ENCODE peak calls at places on chromosome 19, in six cellular contexts. X is GM12878, W is K562, O is HepG2, L is upper lobe of left lung, R is HCT116. H is an unnamed sample.

GRCh38 chr19:23409392-23410048 is 14.2 kb upstream of the ZNF91 start:
- ATAC-seq in R (no peak), X (no peak), L (no peak), O (peak; percentile 62), W (no peak), H (no peak)

GRCh38 chr19:12544401-12544876 is 6.8 kb downstream of the ZNF564 start:
- ATAC-seq in X (no peak), O (no peak), L (no peak), R (no peak), W (peak; percentile 92), H (no peak)

GRCh38 chr19:39705578-39706188 is 1.4 kb downstream of the LGALS14 start:
- ATAC-seq in X (peak; percentile 27), L (no peak), O (no peak), R (no peak), W (no peak), H (no peak)

GRCh38 chr19:23071087-23071511 is 45.7 kb upstream of the ZNF730 start:
- ATAC-seq in L (no peak), W (peak; percentile 40), O (no peak), X (no peak), R (no peak), H (peak; percentile 32)

GRCh38 chr19:31902821-31903220 is 442.6 kb upstream of the ZNF507 start:
- ATAC-seq in L (no peak), W (no peak), X (no peak), O (no peak), R (no peak), H (no peak)

GRCh38 chr19:49802836-49803528 is 10.1 kb downstream of the FUZ start:
- ATAC-seq in L (no peak), W (no peak), R (no peak), O (no peak), X (no peak), H (peak; percentile 4)

GRCh38 chr19:15292847-15293582 is 39.3 kb downstream of the BRD4 start:
- ATAC-seq in X (peak; percentile 64), R (no peak), L (no peak), W (no peak), O (no peak), H (no peak)

GRCh38 chr19:18282788-18283141 is 1.3 kb upstream of the JUND start:
- ATAC-seq in L (no peak), W (no peak), R (no peak), O (no peak), X (no peak), H (no peak)

GRCh38 chr19:39631178-39631577 is 24.5 kb upstream of the LGALS16 start:
- ATAC-seq in W (no peak), L (no peak), O (no peak), X (no peak), R (no peak), H (no peak)

GRCh38 chr19:40445945-40446784 is 2.0 kb upstream of the SERTAD3 start:
- ATAC-seq in X (no peak), R (no peak), L (no peak), W (peak; percentile 54), O (no peak), H (no peak)

GRCh38 chr19:33463194-33463593 is 58.4 kb downstream of the PEPD start:
- ATAC-seq in R (no peak), W (no peak), X (no peak), O (no peak), L (no peak), H (no peak)

GRCh38 chr19:38056646-38057045 is 149.6 kb downstream of the SIPA1L3 start:
- ATAC-seq in X (no peak), L (no peak), W (no peak), O (no peak), R (no peak), H (no peak)

GRCh38 chr19:21758296-21758695 is 9.1 kb downstream of the ZNF100 start:
- ATAC-seq in R (no peak), L (no peak), O (no peak), W (peak; percentile 65), X (no peak), H (no peak)

GRCh38 chr19:46674416-46675178 is 13.6 kb upstream of the DACT3 start:
- ATAC-seq in W (peak; percentile 41), L (no peak), O (peak; percentile 65), R (peak; percentile 89), X (peak; percentile 34), H (peak; percentile 35)

GRCh38 chr19:33111587-33111986 is 20.3 kb upstream of the WDR88 start:
- ATAC-seq in O (no peak), W (no peak), R (no peak), L (no peak), X (no peak), H (no peak)

GRCh38 chr19:18433735-18434398 is 4.1 kb downstream of the ISYNA1 start:
- ATAC-seq in O (no peak), X (peak; percentile 7), L (no peak), R (no peak), W (no peak), H (no peak)

GRCh38 chr19:38093587-38093986 is 130.4 kb downstream of the DPF1 start:
- ATAC-seq in W (no peak), R (no peak), L (peak; percentile 50), X (no peak), O (no peak), H (no peak)

GRCh38 chr19:10517361-10517759 is at the start of gene S1PR5:
- ATAC-seq in R (peak; percentile 85), W (peak; percentile 69), X (peak; percentile 37), O (peak; percentile 42), L (no peak), H (no peak)

GRCh38 chr19:16160943-16161560 is 12.3 kb downstream of the CIB3 start:
- ATAC-seq in W (peak; percentile 35), R (peak; percentile 79), L (no peak), X (no peak), O (no peak), H (no peak)

GRCh38 chr19:1468274-1469199 is 10.5 kb downstream of the C19orf25 start:
- ATAC-seq in X (peak; percentile 23), W (no peak), R (peak; percentile 33), L (no peak), O (peak; percentile 13), H (no peak)

GRCh38 chr19:51372649-51373504 is at the start of gene NKG7:
- ATAC-seq in X (peak; percentile 67), R (no peak), O (no peak), W (no peak), L (no peak), H (no peak)

GRCh38 chr19:50419022-50419579 is 363 bp downstream of the SPIB start:
- ATAC-seq in L (no peak), R (no peak), W (no peak), O (no peak), X (peak; percentile 1), H (no peak)

GRCh38 chr19:36060430-36060829 is 5.7 kb downstream of the WDR62 start:
- ATAC-seq in O (peak; percentile 73), L (peak; percentile 66), W (peak; percentile 84), R (peak; percentile 82), X (peak; percentile 82), H (peak; percentile 36)

GRCh38 chr19:28948531-28948930 is 264.4 kb downstream of the UQCRFS1 start:
- ATAC-seq in W (no peak), X (no peak), R (no peak), L (no peak), O (no peak), H (no peak)

GRCh38 chr19:57803594-57804325 is 11.0 kb downstream of the ZNF552 start:
- ATAC-seq in W (no peak), X (peak; percentile 54), O (peak; percentile 82), L (peak; percentile 34), R (peak; percentile 73), H (no peak)

GRCh38 chr19:45919678-45920077 is 5.1 kb upstream of the NANOS2 start:
- ATAC-seq in O (peak; percentile 58), R (no peak), W (peak; percentile 41), L (no peak), X (no peak), H (no peak)

GRCh38 chr19:45187421-45188100 is 9.0 kb downstream of the BLOC1S3 start:
- ATAC-seq in W (peak; percentile 75), O (peak; percentile 59), R (peak; percentile 85), X (peak; percentile 90), L (no peak), H (no peak)

GRCh38 chr19:1041272-1041834 is 1.4 kb downstream of the ABCA7 start:
- ATAC-seq in W (no peak), X (no peak), L (no peak), R (no peak), O (no peak), H (no peak)

GRCh38 chr19:30557927-30558557 is 185.9 kb downstream of the ZNF536 start:
- ATAC-seq in O (no peak), L (no peak), W (no peak), X (no peak), R (no peak), H (no peak)

GRCh38 chr19:30556230-30556711 is 184.1 kb downstream of the ZNF536 start:
- ATAC-seq in O (no peak), R (no peak), W (no peak), X (no peak), L (no peak), H (no peak)

GRCh38 chr19:30555075-30555787 is 183.0 kb downstream of the ZNF536 start:
- ATAC-seq in L (no peak), W (no peak), R (no peak), X (no peak), O (no peak), H (no peak)

GRCh38 chr19:30557212-30557611 is 185.0 kb downstream of the ZNF536 start:
- ATAC-seq in W (no peak), O (no peak), L (no peak), R (no peak), X (no peak), H (no peak)

DNA sequence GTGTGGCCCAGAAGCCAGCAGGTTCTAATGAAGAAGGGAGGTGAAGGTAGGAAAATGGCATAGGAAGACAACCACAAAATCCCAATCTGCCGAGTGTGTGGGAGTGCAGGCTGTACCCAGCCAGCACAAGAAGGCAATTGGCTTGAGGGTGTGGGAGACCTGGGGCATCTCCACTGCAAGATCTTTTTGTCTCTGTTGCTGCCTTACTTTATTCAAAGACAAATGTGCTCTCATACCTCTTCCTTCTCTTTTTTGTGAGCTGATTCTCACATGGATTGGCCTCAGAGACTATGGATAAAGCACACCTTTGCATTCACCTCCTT is 183.6 kb downstream of the ZNF536 start:
- ATAC-seq in W (no peak), X (no peak), R (no peak), L (no peak), O (no peak), H (no peak)
- H3K27ac ChIP-seq in W (no peak overlapping the region), X (no peak overlapping the region), R (no peak overlapping the region), L (no peak overlapping the region), O (no peak overlapping the region), H (no peak overlapping the region)

GRCh38 chr19:5916201-5916708 is 2.2 kb downstream of the CAPS start:
- ATAC-seq in X (no peak), L (no peak), O (no peak), W (no peak), R (no peak), H (peak; percentile 57)
- TF ChIP-seq POLR2AphosphoS5 in X (no peak), L (no peak), O (no peak), W (no peak), R (no peak), H (no peak)

GRCh38 chr19:54521860-54522513 is 19.4 kb downstream of the LAIR2 start:
- ATAC-seq in W (no peak), O (no peak), L (no peak), X (peak; percentile 50), R (no peak), H (no peak)
- H3K27ac ChIP-seq in W (no peak overlapping the region), O (no peak overlapping the region), L (no peak overlapping the region), X (peak overlapping the region; percentile 77), R (no peak overlapping the region), H (no peak overlapping the region)

DNA sequence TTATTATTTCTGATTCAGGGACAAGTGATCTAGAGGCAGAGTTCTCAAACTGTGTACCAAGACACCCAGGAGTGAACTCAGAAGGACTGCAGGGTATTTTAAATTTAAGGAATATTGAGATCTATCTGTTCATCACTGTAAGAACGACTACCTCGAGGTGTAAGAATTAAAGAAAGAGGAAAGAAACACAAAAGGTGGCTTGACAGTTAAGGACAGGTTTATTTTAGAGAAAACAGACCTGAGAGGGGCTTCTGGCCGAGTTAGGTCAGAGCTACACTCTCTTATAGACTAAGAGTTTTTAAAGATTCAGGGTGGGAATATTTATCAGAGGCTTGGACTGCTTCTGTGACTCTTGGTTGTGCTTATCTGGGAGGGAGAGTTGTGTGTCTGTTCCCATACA is 12.6 kb upstream of the NLRP5 start:
- ATAC-seq in W (no peak), X (no peak), L (no peak), R (no peak), O (no peak), H (no peak)
- TF ChIP-seq POLR2AphosphoS5 in W (no peak), X (no peak), L (no peak), R (no peak), O (no peak), H (no peak)

H was measured in gastroesophageal sphincter.